ENCODE peak calls at places on chromosomes 6 and 20, in nine cellular contexts. I is posterior vena cava, M is K562, R is MCF 10A, T is kidney tubule cell, A is astrocyte of the spinal cord, Q is fibroblast of mammary gland, J is WTC11, K is uterus. S is an unnamed sample.

GRCh38 chr20:24588725-24589340 is 119.4 kb downstream of the SYNDIG1 start:
- DNase-seq in Q (no peak), J (no peak), R (no peak), T (no peak), I (no peak), K (no peak), A (no peak), M (no peak), S (no peak)

GRCh38 chr6:25660512-25660911 is 8.5 kb downstream of the SCGN start:
- DNase-seq in J (no peak), R (peak; percentile 97), M (no peak), A (no peak), I (no peak), T (peak; percentile 85), K (no peak), Q (peak; percentile 93), S (no peak)

GRCh38 chr20:58153121-58153520 is 75.3 kb downstream of the ANKRD60 start:
- DNase-seq in R (no peak), K (no peak), J (no peak), M (peak; percentile 18), A (no peak), Q (no peak), I (no peak), T (no peak), S (no peak)

GRCh38 chr20:8414611-8415274 is 282.7 kb downstream of the PLCB1 start:
- DNase-seq in R (peak; percentile 82), M (no peak), J (no peak), I (no peak), A (peak; percentile 70), T (peak; percentile 76), K (no peak), Q (peak; percentile 73), S (no peak)

GRCh38 chr20:44211177-44212039 is 837 bp upstream of the OSER1 start:
- DNase-seq in J (no peak), M (no peak), Q (peak; percentile 77), R (peak; percentile 41), I (no peak), A (peak; percentile 27), T (no peak), K (peak; percentile 28), S (no peak)

GRCh38 chr20:25310268-25310920 is 62.5 kb downstream of the PYGB start:
- DNase-seq in M (peak; percentile 64), T (peak; percentile 96), R (peak; percentile 91), J (no peak), I (peak; percentile 81), Q (peak; percentile 97), K (peak; percentile 75), A (peak; percentile 87), S (peak; percentile 24)

GRCh38 chr6:144745434-144745833 is 460.3 kb downstream of the UTRN start:
- DNase-seq in M (no peak), I (no peak), T (no peak), J (no peak), K (no peak), R (no peak), A (no peak), Q (no peak), S (no peak)

GRCh38 chr6:136729832-136730231 is 62.4 kb downstream of the MAP3K5 start:
- DNase-seq in Q (no peak), R (no peak), M (no peak), A (no peak), I (no peak), K (no peak), J (no peak), T (no peak), S (no peak)

GRCh38 chr6:156438519-156438918 is 338.7 kb upstream of the ARID1B start:
- DNase-seq in Q (no peak), I (no peak), J (no peak), R (no peak), A (no peak), T (no peak), K (no peak), M (no peak), S (no peak)

GRCh38 chr20:33159713-33160112 is 8.2 kb upstream of the BPIFA2 start:
- DNase-seq in M (no peak), Q (no peak), J (no peak), K (no peak), T (no peak), R (no peak), I (no peak), A (no peak), S (no peak)

GRCh38 chr6:152268846-152269442 is 368.2 kb downstream of the SYNE1 start:
- DNase-seq in J (no peak), A (no peak), R (no peak), Q (peak; percentile 64), M (no peak), I (no peak), K (no peak), T (no peak), S (no peak)

GRCh38 chr6:157135691-157136090 is 187.6 kb downstream of the TMEM242 start:
- DNase-seq in K (no peak), Q (peak; percentile 31), M (no peak), R (no peak), J (no peak), I (no peak), A (peak; percentile 29), T (no peak), S (no peak)

GRCh38 chr6:139839506-139840156 is 465.2 kb upstream of the CITED2 start:
- DNase-seq in R (peak; percentile 14), T (peak; percentile 25), J (no peak), M (no peak), A (no peak), K (peak; percentile 22), I (peak; percentile 83), Q (no peak), S (no peak)

GRCh38 chr6:115271434-115271833 is 789.3 kb downstream of the FRK start:
- DNase-seq in I (no peak), T (no peak), Q (no peak), A (no peak), K (no peak), M (no peak), R (no peak), J (no peak), S (no peak)

GRCh38 chr20:36825374-36826104 is 50.4 kb upstream of the TLDC2 start:
- DNase-seq in Q (no peak), R (no peak), M (no peak), J (no peak), T (no peak), K (no peak), I (no peak), A (no peak), S (no peak)

GRCh38 chr20:7392551-7392950 is 547.7 kb downstream of the HAO1 start:
- DNase-seq in T (peak; percentile 29), J (no peak), R (no peak), I (no peak), K (no peak), A (peak; percentile 48), M (no peak), Q (no peak), S (no peak)

GRCh38 chr6:157688960-157689599 is 134.0 kb upstream of the SNX9 start:
- DNase-seq in K (peak; percentile 38), Q (no peak), I (peak; percentile 54), T (no peak), J (peak; percentile 53), A (no peak), R (peak; percentile 23), M (peak; percentile 45), S (no peak)

GRCh38 chr20:63830821-63831593 is at the start of gene ZBTB46:
- DNase-seq in J (peak; percentile 42), T (peak; percentile 67), I (no peak), Q (no peak), A (no peak), R (peak; percentile 37), M (peak; percentile 97), K (peak; percentile 41), S (no peak)

GRCh38 chr20:51541189-51542032 is 1.1 kb downstream of the NFATC2 start:
- DNase-seq in T (peak; percentile 43), Q (peak; percentile 31), J (peak; percentile 25), M (peak; percentile 64), I (peak; percentile 93), K (peak; percentile 82), A (peak; percentile 54), R (no peak), S (peak; percentile 94)

GRCh38 chr6:40436685-40437604 is 150.2 kb downstream of the LRFN2 start:
- DNase-seq in I (no peak), M (no peak), J (no peak), A (peak; percentile 4), T (no peak), Q (peak; percentile 25), K (no peak), R (peak; percentile 42), S (no peak)

GRCh38 chr6:26457407-26457795 is 354 bp upstream of the BTN2A1 start:
- DNase-seq in R (no peak), Q (no peak), I (no peak), M (peak; percentile 45), K (peak; percentile 44), J (peak; percentile 39), T (no peak), A (no peak), S (no peak)

GRCh38 chr20:46214831-46215488 is 93.3 kb downstream of the CDH22 start:
- DNase-seq in Q (peak; percentile 12), T (peak; percentile 37), A (no peak), R (peak; percentile 27), K (no peak), I (no peak), J (no peak), M (no peak), S (no peak)

GRCh38 chr6:166621114-166621540 is 5.9 kb downstream of the RPS6KA2 start:
- DNase-seq in I (no peak), K (no peak), T (peak; percentile 42), R (peak; percentile 45), J (peak; percentile 41), Q (no peak), A (no peak), M (no peak), S (no peak)

GRCh38 chr20:33650753-33651561 is 11.2 kb upstream of the C20orf144 start:
- DNase-seq in A (no peak), R (no peak), I (peak; percentile 13), M (no peak), J (no peak), T (no peak), K (no peak), Q (no peak), S (no peak)

GRCh38 chr6:156852858-156853216 is 75.7 kb downstream of the ARID1B start:
- DNase-seq in R (no peak), T (no peak), K (no peak), A (no peak), Q (no peak), J (no peak), I (no peak), M (no peak), S (no peak)

GRCh38 chr6:16302721-16303552 is 64.5 kb downstream of the GMPR start:
- DNase-seq in M (no peak), R (no peak), A (no peak), J (no peak), Q (no peak), T (no peak), I (no peak), K (no peak), S (no peak)

GRCh38 chr6:100948381-100949133 is 67.4 kb upstream of the ASCC3 start:
- DNase-seq in K (no peak), M (no peak), R (peak; percentile 31), I (no peak), T (peak; percentile 6), J (no peak), Q (peak; percentile 7), A (no peak), S (no peak)

GRCh38 chr6:26613201-26613600 is 16.4 kb downstream of the ABT1 start:
- DNase-seq in J (no peak), T (no peak), K (no peak), I (no peak), R (no peak), M (no peak), Q (no peak), A (no peak), S (no peak)

S was measured in CD4-positive, alpha-beta memory T cell.